ENCODE peak calls at places on chromosomes 2 and 18, in five cellular contexts. One of them, this sample, is unnamed.

GRCh38 chr2:26670171-26670570 is 22.4 kb upstream of the KCNK3 start:
- DNase-seq in epithelial cell of proximal tubule: no peak
- DNase-seq in mucosa of descending colon: no peak
- DNase-seq in fibroblast of lung: no peak
- DNase-seq in H7: no peak
- DNase-seq in this sample: no peak

GRCh38 chr2:230864605-230865323 is at the start of gene ITM2C:
- DNase-seq in epithelial cell of proximal tubule: peak
- DNase-seq in mucosa of descending colon: peak
- DNase-seq in fibroblast of lung: peak
- DNase-seq in H7: peak
- DNase-seq in this sample: peak

GRCh38 chr2:38174646-38175096 is 98.7 kb upstream of the CYP1B1 start:
- DNase-seq in epithelial cell of proximal tubule: peak
- DNase-seq in mucosa of descending colon: no peak
- DNase-seq in fibroblast of lung: peak
- DNase-seq in H7: no peak
- DNase-seq in this sample: no peak

GRCh38 chr2:186129767-186130581 is 356.1 kb upstream of the ZC3H15 start:
- DNase-seq in epithelial cell of proximal tubule: no peak
- DNase-seq in mucosa of descending colon: no peak
- DNase-seq in fibroblast of lung: peak
- DNase-seq in H7: no peak
- DNase-seq in this sample: no peak

GRCh38 chr18:25237571-25238267 is 114.2 kb downstream of the ZNF521 start:
- DNase-seq in epithelial cell of proximal tubule: no peak
- DNase-seq in mucosa of descending colon: no peak
- DNase-seq in fibroblast of lung: no peak
- DNase-seq in H7: no peak
- DNase-seq in this sample: no peak

GRCh38 chr18:50162486-50163304 is 32.3 kb downstream of the MYO5B start:
- DNase-seq in epithelial cell of proximal tubule: no peak
- DNase-seq in mucosa of descending colon: no peak
- DNase-seq in fibroblast of lung: no peak
- DNase-seq in H7: no peak
- DNase-seq in this sample: no peak

GRCh38 chr2:42060718-42061619 is 13.1 kb downstream of the PKDCC start:
- DNase-seq in epithelial cell of proximal tubule: no peak
- DNase-seq in mucosa of descending colon: peak
- DNase-seq in fibroblast of lung: peak
- DNase-seq in H7: no peak
- DNase-seq in this sample: peak

GRCh38 chr2:210593166-210593565 is 36.8 kb downstream of the CPS1 start:
- DNase-seq in epithelial cell of proximal tubule: no peak
- DNase-seq in mucosa of descending colon: no peak
- DNase-seq in fibroblast of lung: peak
- DNase-seq in H7: no peak
- DNase-seq in this sample: no peak

GRCh38 chr2:55771612-55772011 is 78.0 kb upstream of the PNPT1 start:
- DNase-seq in epithelial cell of proximal tubule: no peak
- DNase-seq in mucosa of descending colon: no peak
- DNase-seq in fibroblast of lung: peak
- DNase-seq in H7: peak
- DNase-seq in this sample: no peak

GRCh38 chr2:10659898-10660568 is 29.7 kb downstream of the NOL10 start:
- DNase-seq in epithelial cell of proximal tubule: no peak
- DNase-seq in mucosa of descending colon: no peak
- DNase-seq in fibroblast of lung: peak
- DNase-seq in H7: peak
- DNase-seq in this sample: peak

GRCh38 chr18:79001001-79001400 is 21.4 kb downstream of the SALL3 start:
- DNase-seq in epithelial cell of proximal tubule: no peak
- DNase-seq in mucosa of descending colon: no peak
- DNase-seq in fibroblast of lung: no peak
- DNase-seq in H7: no peak
- DNase-seq in this sample: no peak

GRCh38 chr2:85579266-85579935 is 2.0 kb downstream of the VAMP8 start:
- DNase-seq in epithelial cell of proximal tubule: no peak
- DNase-seq in mucosa of descending colon: peak
- DNase-seq in fibroblast of lung: no peak
- DNase-seq in H7: peak
- DNase-seq in this sample: no peak

GRCh38 chr2:163592954-163593622 is 142.7 kb downstream of the FIGN start:
- DNase-seq in epithelial cell of proximal tubule: no peak
- DNase-seq in mucosa of descending colon: no peak
- DNase-seq in fibroblast of lung: no peak
- DNase-seq in H7: peak
- DNase-seq in this sample: no peak

GRCh38 chr2:172701250-172701649 is 34.4 kb upstream of the RAPGEF4 start:
- DNase-seq in epithelial cell of proximal tubule: peak
- DNase-seq in mucosa of descending colon: no peak
- DNase-seq in fibroblast of lung: peak
- DNase-seq in H7: no peak
- DNase-seq in this sample: no peak

DNA sequence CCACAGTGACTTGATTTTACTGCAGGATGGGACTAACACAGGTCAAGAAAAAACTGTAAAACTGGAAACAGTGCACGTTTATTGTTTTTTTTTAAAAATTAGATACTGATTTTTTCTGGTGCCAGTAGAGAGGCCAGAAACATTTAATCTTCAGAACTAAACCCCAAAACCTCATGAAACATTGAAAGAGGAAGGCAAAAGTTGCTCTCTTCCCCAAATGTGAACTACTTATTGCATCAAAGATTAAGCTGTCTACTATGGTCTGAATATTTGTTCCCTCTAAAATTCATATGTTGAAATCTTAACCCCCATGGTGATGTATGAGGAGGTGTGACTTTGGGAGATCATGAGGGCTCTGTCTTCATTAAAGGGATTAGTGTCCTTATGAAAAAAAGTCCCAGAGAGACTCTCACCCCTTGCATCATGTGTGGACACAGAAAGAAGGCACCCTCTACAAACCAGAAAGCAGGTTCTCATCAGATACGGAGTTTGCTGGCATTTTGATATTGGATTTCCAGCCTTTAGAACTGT is 28.2 kb upstream of the SLC8A1 start:
- DNase-seq in epithelial cell of proximal tubule: no peak
- DNase-seq in mucosa of descending colon: no peak
- DNase-seq in fibroblast of lung: no peak
- DNase-seq in H7: no peak
- DNase-seq in this sample: no peak
- H3K4me3 ChIP-seq in epithelial cell of proximal tubule: no peak
- H3K4me3 ChIP-seq in mucosa of descending colon: no peak
- H3K4me3 ChIP-seq in fibroblast of lung: no peak
- H3K4me3 ChIP-seq in H7: no peak
- H3K4me3 ChIP-seq in this sample: no peak

GRCh38 chr18:30927042-30927441 is 115.5 kb downstream of the DSC3 start:
- DNase-seq in epithelial cell of proximal tubule: no peak
- DNase-seq in mucosa of descending colon: no peak
- DNase-seq in fibroblast of lung: no peak
- DNase-seq in H7: no peak
- DNase-seq in this sample: no peak
- H3K4me3 ChIP-seq in epithelial cell of proximal tubule: no peak
- H3K4me3 ChIP-seq in mucosa of descending colon: no peak
- H3K4me3 ChIP-seq in fibroblast of lung: no peak
- H3K4me3 ChIP-seq in H7: no peak
- H3K4me3 ChIP-seq in this sample: no peak

GRCh38 chr2:213237787-213238186 is 46.5 kb upstream of the SPAG16 start:
- DNase-seq in epithelial cell of proximal tubule: no peak
- DNase-seq in mucosa of descending colon: no peak
- DNase-seq in fibroblast of lung: no peak
- DNase-seq in H7: no peak
- DNase-seq in this sample: no peak
- H3K4me3 ChIP-seq in epithelial cell of proximal tubule: no peak
- H3K4me3 ChIP-seq in mucosa of descending colon: no peak
- H3K4me3 ChIP-seq in fibroblast of lung: no peak
- H3K4me3 ChIP-seq in H7: no peak
- H3K4me3 ChIP-seq in this sample: no peak

DNA sequence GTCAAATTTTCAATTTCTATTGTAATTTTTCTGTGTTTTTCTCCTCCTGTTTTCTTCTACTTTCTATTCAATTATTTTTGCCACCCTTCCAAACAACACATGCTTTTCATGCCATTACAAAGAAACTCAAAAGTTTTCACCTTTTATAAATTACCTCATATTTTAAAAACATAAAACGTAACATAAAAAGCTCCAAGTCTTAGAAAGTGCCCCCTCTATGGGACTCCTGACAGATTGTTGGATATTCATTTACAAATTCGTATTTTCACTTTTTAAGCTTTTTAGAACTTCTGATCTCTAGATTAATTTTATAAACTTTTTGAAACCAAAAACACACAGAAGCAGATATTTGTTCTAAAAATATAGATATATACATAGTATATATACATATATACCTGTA is 1.6 kb downstream of the COL5A2 start:
- DNase-seq in epithelial cell of proximal tubule: no peak
- DNase-seq in mucosa of descending colon: no peak
- DNase-seq in fibroblast of lung: peak
- DNase-seq in H7: no peak
- DNase-seq in this sample: no peak
- H3K4me3 ChIP-seq in epithelial cell of proximal tubule: no peak
- H3K4me3 ChIP-seq in mucosa of descending colon: no peak
- H3K4me3 ChIP-seq in fibroblast of lung: peak
- H3K4me3 ChIP-seq in H7: peak
- H3K4me3 ChIP-seq in this sample: peak

GRCh38 chr2:118971245-118972122 is 29.5 kb downstream of the MARCO start:
- DNase-seq in epithelial cell of proximal tubule: no peak
- DNase-seq in mucosa of descending colon: no peak
- DNase-seq in fibroblast of lung: no peak
- DNase-seq in H7: peak
- DNase-seq in this sample: no peak

GRCh38 chr2:118970396-118971135 is 28.6 kb downstream of the MARCO start:
- DNase-seq in epithelial cell of proximal tubule: no peak
- DNase-seq in mucosa of descending colon: no peak
- DNase-seq in fibroblast of lung: no peak
- DNase-seq in H7: peak
- DNase-seq in this sample: no peak

GRCh38 chr2:118973542-118973951 is 31.6 kb downstream of the MARCO start:
- DNase-seq in epithelial cell of proximal tubule: peak
- DNase-seq in mucosa of descending colon: no peak
- DNase-seq in fibroblast of lung: no peak
- DNase-seq in H7: peak
- DNase-seq in this sample: no peak

GRCh38 chr2:118975133-118975532 is 33.1 kb downstream of the MARCO start:
- DNase-seq in epithelial cell of proximal tubule: no peak
- DNase-seq in mucosa of descending colon: no peak
- DNase-seq in fibroblast of lung: no peak
- DNase-seq in H7: peak
- DNase-seq in this sample: no peak

GRCh38 chr2:118974103-118974911 is 32.3 kb downstream of the MARCO start:
- DNase-seq in epithelial cell of proximal tubule: peak
- DNase-seq in mucosa of descending colon: no peak
- DNase-seq in fibroblast of lung: no peak
- DNase-seq in H7: peak
- DNase-seq in this sample: no peak
- H3K4me3 ChIP-seq in epithelial cell of proximal tubule: no peak
- H3K4me3 ChIP-seq in mucosa of descending colon: no peak
- H3K4me3 ChIP-seq in fibroblast of lung: no peak
- H3K4me3 ChIP-seq in H7: no peak
- H3K4me3 ChIP-seq in this sample: no peak

DNA sequence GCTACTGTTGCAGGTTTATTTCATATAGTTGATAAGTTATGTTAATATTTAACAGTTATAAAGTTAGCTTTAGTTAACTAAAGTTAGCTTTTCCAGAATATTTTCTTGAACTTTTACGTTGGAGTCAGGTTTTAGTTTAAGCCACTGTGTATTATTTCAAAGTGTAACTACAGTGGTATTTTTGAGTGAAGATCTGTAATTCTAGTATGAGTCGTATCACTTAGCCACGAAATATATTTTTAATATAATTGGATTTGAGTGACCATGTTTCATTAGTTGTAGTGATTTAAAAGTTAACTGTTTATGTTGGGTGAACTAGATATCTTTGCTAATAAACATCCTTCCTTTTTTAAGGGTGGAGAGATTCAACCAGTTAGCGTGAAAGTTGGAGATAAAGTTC is 2.5 kb downstream of the HSPE1 start:
- DNase-seq in epithelial cell of proximal tubule: no peak
- DNase-seq in mucosa of descending colon: no peak
- DNase-seq in fibroblast of lung: no peak
- DNase-seq in H7: no peak
- DNase-seq in this sample: no peak
- H3K4me3 ChIP-seq in epithelial cell of proximal tubule: peak
- H3K4me3 ChIP-seq in mucosa of descending colon: no peak
- H3K4me3 ChIP-seq in fibroblast of lung: no peak
- H3K4me3 ChIP-seq in H7: no peak
- H3K4me3 ChIP-seq in this sample: peak

GRCh38 chr18:53687002-53687401 is 537.5 kb downstream of the MBD2 start:
- DNase-seq in epithelial cell of proximal tubule: no peak
- DNase-seq in mucosa of descending colon: no peak
- DNase-seq in fibroblast of lung: no peak
- DNase-seq in H7: no peak
- DNase-seq in this sample: no peak

DNA sequence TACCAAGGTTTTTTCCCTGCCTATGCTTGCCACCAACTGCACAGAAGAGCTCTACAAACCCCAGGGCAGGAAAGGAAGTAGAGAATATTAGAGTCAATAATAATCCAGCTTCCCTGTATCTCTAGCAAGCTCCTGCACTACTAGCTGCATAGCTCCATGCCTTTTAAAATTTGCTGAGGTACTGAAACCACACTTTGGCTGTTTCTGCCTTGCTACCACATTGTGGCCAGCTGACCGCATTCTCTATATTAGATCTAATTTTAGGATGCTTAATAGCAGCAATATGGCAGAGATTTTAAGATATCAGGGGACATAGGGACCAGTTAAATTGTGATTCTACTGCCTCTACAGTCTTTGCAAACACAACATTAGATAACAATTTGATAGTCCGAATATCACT is 534.6 kb downstream of the MBD2 start:
- DNase-seq in epithelial cell of proximal tubule: no peak
- DNase-seq in mucosa of descending colon: no peak
- DNase-seq in fibroblast of lung: no peak
- DNase-seq in H7: no peak
- DNase-seq in this sample: no peak
- H3K4me3 ChIP-seq in epithelial cell of proximal tubule: no peak
- H3K4me3 ChIP-seq in mucosa of descending colon: no peak
- H3K4me3 ChIP-seq in fibroblast of lung: no peak
- H3K4me3 ChIP-seq in H7: no peak
- H3K4me3 ChIP-seq in this sample: no peak

This sample was measured in transverse colon.